ENCODE peak calls at places on chromosomes 1 and 21, in seven cellular contexts. One of them, this sample, is unnamed.
A peak's percentile ranks its signal among the peaks of the same experiment; 100 is the strongest.

GRCh38 chr1:200483491-200484143 is 73.8 kb upstream of the ZNF281 start:
- DNase-seq in adrenal gland: peak; percentile 35
- DNase-seq in uterus: no peak
- DNase-seq in K562: peak; percentile 23
- DNase-seq in heart left ventricle: no peak
- DNase-seq in GM12892: peak; percentile 55
- DNase-seq in HCT116: peak; percentile 91
- DNase-seq in this sample: peak; percentile 83

GRCh38 chr21:45018131-45019075 is 56.0 kb upstream of the ADARB1 start:
- DNase-seq in K562: peak; percentile 75
- DNase-seq in adrenal gland: no peak
- DNase-seq in heart left ventricle: peak; percentile 47
- DNase-seq in GM12892: no peak
- DNase-seq in HCT116: no peak
- DNase-seq in uterus: peak; percentile 39
- DNase-seq in this sample: no peak

GRCh38 chr1:228035844-228036243 is 29.0 kb downstream of the WNT3A start:
- DNase-seq in adrenal gland: no peak
- DNase-seq in HCT116: no peak
- DNase-seq in heart left ventricle: no peak
- DNase-seq in GM12892: no peak
- DNase-seq in K562: no peak
- DNase-seq in uterus: no peak
- DNase-seq in this sample: no peak

GRCh38 chr1:30670195-30671060 is 53.0 kb downstream of the MATN1 start:
- DNase-seq in HCT116: no peak
- DNase-seq in K562: no peak
- DNase-seq in GM12892: no peak
- DNase-seq in adrenal gland: no peak
- DNase-seq in uterus: peak; percentile 51
- DNase-seq in heart left ventricle: no peak
- DNase-seq in this sample: peak; percentile 59

GRCh38 chr1:114510235-114511047 is 562 bp downstream of the TRIM33 start:
- DNase-seq in adrenal gland: peak; percentile 62
- DNase-seq in K562: peak; percentile 86
- DNase-seq in heart left ventricle: peak; percentile 64
- DNase-seq in HCT116: peak; percentile 6
- DNase-seq in uterus: no peak
- DNase-seq in GM12892: peak; percentile 63
- DNase-seq in this sample: peak; percentile 51

GRCh38 chr21:45336870-45337269 is 49.2 kb upstream of the POFUT2 start:
- DNase-seq in heart left ventricle: peak; percentile 15
- DNase-seq in HCT116: no peak
- DNase-seq in adrenal gland: no peak
- DNase-seq in GM12892: no peak
- DNase-seq in uterus: no peak
- DNase-seq in K562: no peak
- DNase-seq in this sample: no peak

GRCh38 chr1:24483441-24483840 is 19.2 kb upstream of the RCAN3 start:
- DNase-seq in adrenal gland: no peak
- DNase-seq in uterus: no peak
- DNase-seq in HCT116: no peak
- DNase-seq in K562: no peak
- DNase-seq in GM12892: no peak
- DNase-seq in heart left ventricle: no peak
- DNase-seq in this sample: no peak

GRCh38 chr1:231841616-231842344 is 215.2 kb downstream of the DISC1 start:
- DNase-seq in uterus: no peak
- DNase-seq in heart left ventricle: no peak
- DNase-seq in GM12892: no peak
- DNase-seq in K562: no peak
- DNase-seq in HCT116: no peak
- DNase-seq in adrenal gland: no peak
- DNase-seq in this sample: peak; percentile 23

GRCh38 chr1:1020000-1020404 is at the start of gene AGRN:
- DNase-seq in K562: no peak
- DNase-seq in GM12892: no peak
- DNase-seq in heart left ventricle: peak; percentile 67
- DNase-seq in uterus: peak; percentile 56
- DNase-seq in HCT116: no peak
- DNase-seq in adrenal gland: peak; percentile 62
- DNase-seq in this sample: no peak

GRCh38 chr1:100445565-100445964 is 92.4 kb upstream of the GPR88 start:
- DNase-seq in GM12892: no peak
- DNase-seq in adrenal gland: no peak
- DNase-seq in heart left ventricle: no peak
- DNase-seq in K562: no peak
- DNase-seq in uterus: no peak
- DNase-seq in HCT116: no peak
- DNase-seq in this sample: no peak

GRCh38 chr1:64502924-64503323 is 33.0 kb downstream of the CACHD1 start:
- DNase-seq in HCT116: no peak
- DNase-seq in K562: no peak
- DNase-seq in uterus: no peak
- DNase-seq in heart left ventricle: no peak
- DNase-seq in adrenal gland: no peak
- DNase-seq in GM12892: no peak
- DNase-seq in this sample: no peak

GRCh38 chr1:2044510-2045319 is 5.5 kb upstream of the PRKCZ start:
- DNase-seq in GM12892: peak; percentile 79
- DNase-seq in heart left ventricle: peak; percentile 67
- DNase-seq in HCT116: no peak
- DNase-seq in K562: peak; percentile 94
- DNase-seq in uterus: peak; percentile 73
- DNase-seq in adrenal gland: peak; percentile 83
- DNase-seq in this sample: peak; percentile 78

GRCh38 chr1:220952941-220953340 is 73.7 kb downstream of the HLX start:
- DNase-seq in uterus: no peak
- DNase-seq in GM12892: no peak
- DNase-seq in heart left ventricle: no peak
- DNase-seq in K562: no peak
- DNase-seq in adrenal gland: no peak
- DNase-seq in HCT116: no peak
- DNase-seq in this sample: no peak

GRCh38 chr1:207811319-207811718 is 59.5 kb downstream of the CD46 start:
- DNase-seq in HCT116: no peak
- DNase-seq in uterus: no peak
- DNase-seq in K562: no peak
- DNase-seq in heart left ventricle: no peak
- DNase-seq in adrenal gland: no peak
- DNase-seq in GM12892: no peak
- DNase-seq in this sample: no peak

GRCh38 chr1:204194080-204194479 is 2.2 kb downstream of the KISS1 start:
- DNase-seq in heart left ventricle: no peak
- DNase-seq in K562: no peak
- DNase-seq in adrenal gland: no peak
- DNase-seq in uterus: no peak
- DNase-seq in GM12892: no peak
- DNase-seq in HCT116: no peak
- DNase-seq in this sample: no peak

GRCh38 chr1:63049135-63049534 is 265.2 kb downstream of the ATG4C start:
- DNase-seq in HCT116: no peak
- DNase-seq in uterus: no peak
- DNase-seq in heart left ventricle: no peak
- DNase-seq in K562: no peak
- DNase-seq in GM12892: no peak
- DNase-seq in adrenal gland: no peak
- DNase-seq in this sample: no peak

GRCh38 chr1:63041660-63042059 is 257.7 kb downstream of the ATG4C start:
- DNase-seq in heart left ventricle: no peak
- DNase-seq in uterus: no peak
- DNase-seq in adrenal gland: no peak
- DNase-seq in GM12892: no peak
- DNase-seq in K562: no peak
- DNase-seq in HCT116: no peak
- DNase-seq in this sample: no peak

GRCh38 chr1:63051356-63051755 is 267.4 kb downstream of the ATG4C start:
- DNase-seq in K562: no peak
- DNase-seq in adrenal gland: no peak
- DNase-seq in uterus: no peak
- DNase-seq in heart left ventricle: no peak
- DNase-seq in HCT116: no peak
- DNase-seq in GM12892: no peak
- DNase-seq in this sample: no peak

GRCh38 chr1:63042278-63042677 is 258.3 kb downstream of the ATG4C start:
- DNase-seq in GM12892: no peak
- DNase-seq in HCT116: no peak
- DNase-seq in K562: no peak
- DNase-seq in adrenal gland: no peak
- DNase-seq in uterus: no peak
- DNase-seq in heart left ventricle: no peak
- DNase-seq in this sample: no peak

GRCh38 chr1:63046539-63046938 is 262.6 kb downstream of the ATG4C start:
- DNase-seq in HCT116: no peak
- DNase-seq in uterus: no peak
- DNase-seq in K562: no peak
- DNase-seq in GM12892: no peak
- DNase-seq in adrenal gland: no peak
- DNase-seq in heart left ventricle: no peak
- DNase-seq in this sample: no peak
- TF ChIP-seq POLR2A in HCT116: no peak
- TF ChIP-seq POLR2A in uterus: no peak
- TF ChIP-seq POLR2A in K562: no peak
- TF ChIP-seq POLR2A in GM12892: no peak
- TF ChIP-seq POLR2A in adrenal gland: no peak
- TF ChIP-seq POLR2A in heart left ventricle: no peak
- TF ChIP-seq POLR2A in this sample: no peak

GRCh38 chr1:218357211-218357892 is 12.2 kb downstream of the TGFB2 start:
- DNase-seq in K562: no peak
- DNase-seq in heart left ventricle: no peak
- DNase-seq in GM12892: no peak
- DNase-seq in uterus: no peak
- DNase-seq in HCT116: no peak
- DNase-seq in adrenal gland: no peak
- DNase-seq in this sample: no peak
- TF ChIP-seq POLR2A in K562: no peak
- TF ChIP-seq POLR2A in heart left ventricle: no peak
- TF ChIP-seq POLR2A in GM12892: no peak
- TF ChIP-seq POLR2A in uterus: no peak
- TF ChIP-seq POLR2A in HCT116: no peak
- TF ChIP-seq POLR2A in adrenal gland: no peak
- TF ChIP-seq POLR2A in this sample: no peak

DNA sequence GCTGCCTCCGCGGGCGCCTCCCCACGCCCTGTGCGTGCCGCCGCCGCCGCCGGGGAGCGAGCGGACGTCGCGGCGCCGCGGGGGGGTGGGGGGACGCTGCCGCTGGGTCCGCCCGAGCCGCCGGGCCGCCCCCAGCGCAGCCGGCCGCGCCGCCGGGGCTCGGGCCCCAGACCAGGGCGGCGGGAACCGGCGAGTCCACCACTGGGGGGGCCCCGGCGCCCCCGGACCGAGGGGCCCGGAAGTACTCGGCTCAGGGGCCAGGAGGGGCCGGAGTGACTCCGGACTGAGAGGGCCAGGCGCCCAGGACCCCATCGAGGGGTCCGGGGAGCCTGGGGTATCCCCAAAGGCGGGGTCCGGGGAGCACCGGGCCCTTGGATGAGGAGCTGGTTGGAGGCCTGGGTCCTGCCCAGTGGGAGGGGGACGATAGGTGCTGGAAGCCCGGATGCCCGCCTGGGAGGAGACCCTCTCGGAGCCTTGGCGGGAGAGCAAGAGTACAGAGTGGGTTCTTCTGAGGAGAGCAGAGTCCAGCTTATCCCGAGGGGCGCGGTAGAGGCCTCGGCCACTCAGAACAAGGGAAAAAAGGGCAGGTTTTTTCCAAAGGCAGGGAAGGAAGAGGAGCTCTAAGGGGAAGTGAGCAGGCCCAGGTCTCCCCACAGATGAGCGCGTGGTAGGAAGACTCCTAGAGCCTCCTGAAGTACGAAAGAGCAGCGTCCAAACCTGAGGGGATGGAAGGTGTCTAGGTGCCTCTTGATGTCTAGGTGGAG is 554 bp downstream of the GMEB1 start:
- DNase-seq in HCT116: peak; percentile 4
- DNase-seq in heart left ventricle: peak; percentile 74
- DNase-seq in K562: no peak
- DNase-seq in adrenal gland: peak; percentile 57
- DNase-seq in GM12892: peak; percentile 80
- DNase-seq in uterus: peak; percentile 52
- DNase-seq in this sample: peak; percentile 63
- TF ChIP-seq POLR2A in HCT116: no peak
- TF ChIP-seq POLR2A in heart left ventricle: no peak
- TF ChIP-seq POLR2A in K562: no peak
- TF ChIP-seq POLR2A in adrenal gland: peak; percentile 22
- TF ChIP-seq POLR2A in GM12892: no peak
- TF ChIP-seq POLR2A in uterus: no peak
- TF ChIP-seq POLR2A in this sample: peak; percentile 48

GRCh38 chr1:166172106-166172505 is 5.3 kb upstream of the FAM78B start:
- DNase-seq in GM12892: no peak
- DNase-seq in heart left ventricle: no peak
- DNase-seq in uterus: no peak
- DNase-seq in HCT116: no peak
- DNase-seq in K562: no peak
- DNase-seq in adrenal gland: no peak
- DNase-seq in this sample: no peak
- TF ChIP-seq POLR2A in GM12892: no peak
- TF ChIP-seq POLR2A in heart left ventricle: no peak
- TF ChIP-seq POLR2A in uterus: no peak
- TF ChIP-seq POLR2A in HCT116: no peak
- TF ChIP-seq POLR2A in K562: no peak
- TF ChIP-seq POLR2A in adrenal gland: no peak
- TF ChIP-seq POLR2A in this sample: no peak

This sample was measured in H54.